ENCODE peak calls at places on chromosomes 2 and 18, in ten cellular contexts. One of them, this sample, is unnamed.

GRCh38 chr18:64082513-64082912 is 66.4 kb downstream of the LINC00305 start:
- DNase-seq in ACHN: no peak
- DNase-seq in AG08396: no peak
- DNase-seq in GM12891: no peak
- DNase-seq in effector memory CD8-positive, alpha-beta T cell: no peak
- DNase-seq in mucosa of descending colon: no peak
- DNase-seq in DMS153: no peak
- DNase-seq in ELR: no peak
- DNase-seq in stimulated activated CD4-positive, alpha-beta T cell treated with anti-CD3 and anti-CD28 coated beads, Interleukin-2, amount 100 ng/mL, for 24 hours: no peak
- DNase-seq in stimulated activated CD8-positive, alpha-beta memory T cell treated with anti-CD3 and anti-CD28 coated beads, Interleukin-7, amount 100 ng/mL, for 24 hours: no peak
- DNase-seq in this sample: no peak

GRCh38 chr2:20633794-20634259 is 17.1 kb downstream of the HS1BP3 start:
- DNase-seq in ACHN: no peak
- DNase-seq in AG08396: no peak
- DNase-seq in GM12891: no peak
- DNase-seq in effector memory CD8-positive, alpha-beta T cell: no peak
- DNase-seq in mucosa of descending colon: peak; percentile 87
- DNase-seq in DMS153: peak; percentile 65
- DNase-seq in ELR: no peak
- DNase-seq in stimulated activated CD4-positive, alpha-beta T cell treated with anti-CD3 and anti-CD28 coated beads, Interleukin-2, amount 100 ng/mL, for 24 hours: no peak
- DNase-seq in stimulated activated CD8-positive, alpha-beta memory T cell treated with anti-CD3 and anti-CD28 coated beads, Interleukin-7, amount 100 ng/mL, for 24 hours: no peak
- DNase-seq in this sample: no peak

GRCh38 chr2:67515021-67515420 is 117.9 kb downstream of the ETAA1 start:
- DNase-seq in ACHN: no peak
- DNase-seq in AG08396: no peak
- DNase-seq in GM12891: no peak
- DNase-seq in effector memory CD8-positive, alpha-beta T cell: no peak
- DNase-seq in mucosa of descending colon: no peak
- DNase-seq in DMS153: no peak
- DNase-seq in ELR: no peak
- DNase-seq in stimulated activated CD4-positive, alpha-beta T cell treated with anti-CD3 and anti-CD28 coated beads, Interleukin-2, amount 100 ng/mL, for 24 hours: no peak
- DNase-seq in stimulated activated CD8-positive, alpha-beta memory T cell treated with anti-CD3 and anti-CD28 coated beads, Interleukin-7, amount 100 ng/mL, for 24 hours: no peak
- DNase-seq in this sample: no peak

GRCh38 chr2:175227382-175227781 is 45.9 kb upstream of the ATP5MC3 start:
- DNase-seq in ACHN: no peak
- DNase-seq in AG08396: no peak
- DNase-seq in GM12891: no peak
- DNase-seq in effector memory CD8-positive, alpha-beta T cell: no peak
- DNase-seq in mucosa of descending colon: no peak
- DNase-seq in DMS153: no peak
- DNase-seq in ELR: peak; percentile 27
- DNase-seq in stimulated activated CD4-positive, alpha-beta T cell treated with anti-CD3 and anti-CD28 coated beads, Interleukin-2, amount 100 ng/mL, for 24 hours: no peak
- DNase-seq in stimulated activated CD8-positive, alpha-beta memory T cell treated with anti-CD3 and anti-CD28 coated beads, Interleukin-7, amount 100 ng/mL, for 24 hours: no peak
- DNase-seq in this sample: no peak

GRCh38 chr18:31719363-31720006 is 35.1 kb upstream of the B4GALT6 start:
- DNase-seq in ACHN: no peak
- DNase-seq in AG08396: no peak
- DNase-seq in GM12891: no peak
- DNase-seq in effector memory CD8-positive, alpha-beta T cell: no peak
- DNase-seq in mucosa of descending colon: no peak
- DNase-seq in DMS153: no peak
- DNase-seq in ELR: no peak
- DNase-seq in stimulated activated CD4-positive, alpha-beta T cell treated with anti-CD3 and anti-CD28 coated beads, Interleukin-2, amount 100 ng/mL, for 24 hours: no peak
- DNase-seq in stimulated activated CD8-positive, alpha-beta memory T cell treated with anti-CD3 and anti-CD28 coated beads, Interleukin-7, amount 100 ng/mL, for 24 hours: no peak
- DNase-seq in this sample: no peak

GRCh38 chr2:116117845-116118244 is 1675.4 kb downstream of the DPP10 start:
- DNase-seq in ACHN: no peak
- DNase-seq in AG08396: no peak
- DNase-seq in GM12891: no peak
- DNase-seq in effector memory CD8-positive, alpha-beta T cell: no peak
- DNase-seq in mucosa of descending colon: no peak
- DNase-seq in DMS153: no peak
- DNase-seq in ELR: no peak
- DNase-seq in stimulated activated CD4-positive, alpha-beta T cell treated with anti-CD3 and anti-CD28 coated beads, Interleukin-2, amount 100 ng/mL, for 24 hours: no peak
- DNase-seq in stimulated activated CD8-positive, alpha-beta memory T cell treated with anti-CD3 and anti-CD28 coated beads, Interleukin-7, amount 100 ng/mL, for 24 hours: no peak
- DNase-seq in this sample: no peak

GRCh38 chr2:211766689-211767088 is 771.9 kb downstream of the ERBB4 start:
- DNase-seq in ACHN: no peak
- DNase-seq in AG08396: no peak
- DNase-seq in GM12891: no peak
- DNase-seq in effector memory CD8-positive, alpha-beta T cell: no peak
- DNase-seq in mucosa of descending colon: peak; percentile 46
- DNase-seq in DMS153: peak; percentile 32
- DNase-seq in ELR: no peak
- DNase-seq in stimulated activated CD4-positive, alpha-beta T cell treated with anti-CD3 and anti-CD28 coated beads, Interleukin-2, amount 100 ng/mL, for 24 hours: no peak
- DNase-seq in stimulated activated CD8-positive, alpha-beta memory T cell treated with anti-CD3 and anti-CD28 coated beads, Interleukin-7, amount 100 ng/mL, for 24 hours: no peak
- DNase-seq in this sample: no peak

GRCh38 chr2:150589760-150590159 is 102.3 kb upstream of the RND3 start:
- DNase-seq in ACHN: no peak
- DNase-seq in AG08396: no peak
- DNase-seq in GM12891: no peak
- DNase-seq in effector memory CD8-positive, alpha-beta T cell: no peak
- DNase-seq in mucosa of descending colon: no peak
- DNase-seq in DMS153: no peak
- DNase-seq in ELR: no peak
- DNase-seq in stimulated activated CD4-positive, alpha-beta T cell treated with anti-CD3 and anti-CD28 coated beads, Interleukin-2, amount 100 ng/mL, for 24 hours: no peak
- DNase-seq in stimulated activated CD8-positive, alpha-beta memory T cell treated with anti-CD3 and anti-CD28 coated beads, Interleukin-7, amount 100 ng/mL, for 24 hours: no peak
- DNase-seq in this sample: no peak

GRCh38 chr2:65343381-65343780 is 89.0 kb downstream of the SPRED2 start:
- DNase-seq in ACHN: no peak
- DNase-seq in AG08396: no peak
- DNase-seq in GM12891: no peak
- DNase-seq in effector memory CD8-positive, alpha-beta T cell: no peak
- DNase-seq in mucosa of descending colon: no peak
- DNase-seq in DMS153: no peak
- DNase-seq in ELR: no peak
- DNase-seq in stimulated activated CD4-positive, alpha-beta T cell treated with anti-CD3 and anti-CD28 coated beads, Interleukin-2, amount 100 ng/mL, for 24 hours: no peak
- DNase-seq in stimulated activated CD8-positive, alpha-beta memory T cell treated with anti-CD3 and anti-CD28 coated beads, Interleukin-7, amount 100 ng/mL, for 24 hours: no peak
- DNase-seq in this sample: no peak

GRCh38 chr2:181176540-181176939 is 196.1 kb downstream of the UBE2E3 start:
- DNase-seq in ACHN: no peak
- DNase-seq in AG08396: no peak
- DNase-seq in GM12891: no peak
- DNase-seq in effector memory CD8-positive, alpha-beta T cell: no peak
- DNase-seq in mucosa of descending colon: no peak
- DNase-seq in DMS153: no peak
- DNase-seq in ELR: no peak
- DNase-seq in stimulated activated CD4-positive, alpha-beta T cell treated with anti-CD3 and anti-CD28 coated beads, Interleukin-2, amount 100 ng/mL, for 24 hours: no peak
- DNase-seq in stimulated activated CD8-positive, alpha-beta memory T cell treated with anti-CD3 and anti-CD28 coated beads, Interleukin-7, amount 100 ng/mL, for 24 hours: no peak
- DNase-seq in this sample: no peak

GRCh38 chr2:199771948-199772692 is 78.9 kb downstream of the FTCDNL1 start:
- DNase-seq in ACHN: no peak
- DNase-seq in AG08396: no peak
- DNase-seq in GM12891: no peak
- DNase-seq in effector memory CD8-positive, alpha-beta T cell: no peak
- DNase-seq in mucosa of descending colon: no peak
- DNase-seq in DMS153: no peak
- DNase-seq in ELR: peak; percentile 23
- DNase-seq in stimulated activated CD4-positive, alpha-beta T cell treated with anti-CD3 and anti-CD28 coated beads, Interleukin-2, amount 100 ng/mL, for 24 hours: no peak
- DNase-seq in stimulated activated CD8-positive, alpha-beta memory T cell treated with anti-CD3 and anti-CD28 coated beads, Interleukin-7, amount 100 ng/mL, for 24 hours: no peak
- DNase-seq in this sample: no peak

GRCh38 chr2:180663016-180663471 is 317.4 kb upstream of the UBE2E3 start:
- DNase-seq in ACHN: peak; percentile 6
- DNase-seq in AG08396: no peak
- DNase-seq in GM12891: no peak
- DNase-seq in effector memory CD8-positive, alpha-beta T cell: no peak
- DNase-seq in mucosa of descending colon: no peak
- DNase-seq in DMS153: no peak
- DNase-seq in ELR: peak; percentile 6
- DNase-seq in stimulated activated CD4-positive, alpha-beta T cell treated with anti-CD3 and anti-CD28 coated beads, Interleukin-2, amount 100 ng/mL, for 24 hours: no peak
- DNase-seq in stimulated activated CD8-positive, alpha-beta memory T cell treated with anti-CD3 and anti-CD28 coated beads, Interleukin-7, amount 100 ng/mL, for 24 hours: no peak
- DNase-seq in this sample: no peak

GRCh38 chr2:134284119-134284670 is 30.3 kb downstream of the MGAT5 start:
- DNase-seq in ACHN: no peak
- DNase-seq in AG08396: peak; percentile 17
- DNase-seq in GM12891: no peak
- DNase-seq in effector memory CD8-positive, alpha-beta T cell: no peak
- DNase-seq in mucosa of descending colon: no peak
- DNase-seq in DMS153: no peak
- DNase-seq in ELR: no peak
- DNase-seq in stimulated activated CD4-positive, alpha-beta T cell treated with anti-CD3 and anti-CD28 coated beads, Interleukin-2, amount 100 ng/mL, for 24 hours: no peak
- DNase-seq in stimulated activated CD8-positive, alpha-beta memory T cell treated with anti-CD3 and anti-CD28 coated beads, Interleukin-7, amount 100 ng/mL, for 24 hours: no peak
- DNase-seq in this sample: no peak

GRCh38 chr2:240412975-240413812 is 22.3 kb upstream of the GPC1 start:
- DNase-seq in ACHN: no peak
- DNase-seq in AG08396: no peak
- DNase-seq in GM12891: no peak
- DNase-seq in effector memory CD8-positive, alpha-beta T cell: no peak
- DNase-seq in mucosa of descending colon: no peak
- DNase-seq in DMS153: no peak
- DNase-seq in ELR: no peak
- DNase-seq in stimulated activated CD4-positive, alpha-beta T cell treated with anti-CD3 and anti-CD28 coated beads, Interleukin-2, amount 100 ng/mL, for 24 hours: no peak
- DNase-seq in stimulated activated CD8-positive, alpha-beta memory T cell treated with anti-CD3 and anti-CD28 coated beads, Interleukin-7, amount 100 ng/mL, for 24 hours: no peak
- DNase-seq in this sample: no peak

GRCh38 chr2:111160758-111161157 is 40.0 kb downstream of the BCL2L11 start:
- DNase-seq in ACHN: peak; percentile 56
- DNase-seq in AG08396: peak; percentile 81
- DNase-seq in GM12891: no peak
- DNase-seq in effector memory CD8-positive, alpha-beta T cell: no peak
- DNase-seq in mucosa of descending colon: no peak
- DNase-seq in DMS153: no peak
- DNase-seq in ELR: peak; percentile 92
- DNase-seq in stimulated activated CD4-positive, alpha-beta T cell treated with anti-CD3 and anti-CD28 coated beads, Interleukin-2, amount 100 ng/mL, for 24 hours: no peak
- DNase-seq in stimulated activated CD8-positive, alpha-beta memory T cell treated with anti-CD3 and anti-CD28 coated beads, Interleukin-7, amount 100 ng/mL, for 24 hours: no peak
- DNase-seq in this sample: no peak

GRCh38 chr2:9108210-9108967 is 98.2 kb upstream of the ASAP2 start:
- DNase-seq in ACHN: no peak
- DNase-seq in AG08396: no peak
- DNase-seq in GM12891: no peak
- DNase-seq in effector memory CD8-positive, alpha-beta T cell: no peak
- DNase-seq in mucosa of descending colon: no peak
- DNase-seq in DMS153: peak; percentile 69
- DNase-seq in ELR: no peak
- DNase-seq in stimulated activated CD4-positive, alpha-beta T cell treated with anti-CD3 and anti-CD28 coated beads, Interleukin-2, amount 100 ng/mL, for 24 hours: no peak
- DNase-seq in stimulated activated CD8-positive, alpha-beta memory T cell treated with anti-CD3 and anti-CD28 coated beads, Interleukin-7, amount 100 ng/mL, for 24 hours: no peak
- DNase-seq in this sample: no peak

GRCh38 chr2:26696352-26696816 is 3.9 kb downstream of the KCNK3 start:
- DNase-seq in ACHN: peak; percentile 99
- DNase-seq in AG08396: peak; percentile 84
- DNase-seq in GM12891: no peak
- DNase-seq in effector memory CD8-positive, alpha-beta T cell: no peak
- DNase-seq in mucosa of descending colon: no peak
- DNase-seq in DMS153: no peak
- DNase-seq in ELR: peak; percentile 99
- DNase-seq in stimulated activated CD4-positive, alpha-beta T cell treated with anti-CD3 and anti-CD28 coated beads, Interleukin-2, amount 100 ng/mL, for 24 hours: no peak
- DNase-seq in stimulated activated CD8-positive, alpha-beta memory T cell treated with anti-CD3 and anti-CD28 coated beads, Interleukin-7, amount 100 ng/mL, for 24 hours: no peak
- DNase-seq in this sample: no peak

GRCh38 chr2:71690231-71690834 is 237.0 kb downstream of the DYSF start:
- DNase-seq in ACHN: no peak
- DNase-seq in AG08396: no peak
- DNase-seq in GM12891: no peak
- DNase-seq in effector memory CD8-positive, alpha-beta T cell: no peak
- DNase-seq in mucosa of descending colon: no peak
- DNase-seq in DMS153: no peak
- DNase-seq in ELR: no peak
- DNase-seq in stimulated activated CD4-positive, alpha-beta T cell treated with anti-CD3 and anti-CD28 coated beads, Interleukin-2, amount 100 ng/mL, for 24 hours: no peak
- DNase-seq in stimulated activated CD8-positive, alpha-beta memory T cell treated with anti-CD3 and anti-CD28 coated beads, Interleukin-7, amount 100 ng/mL, for 24 hours: no peak
- DNase-seq in this sample: no peak

GRCh38 chr2:199228887-199229819 is 228.6 kb downstream of the SATB2 start:
- DNase-seq in ACHN: peak; percentile 86
- DNase-seq in AG08396: peak; percentile 81
- DNase-seq in GM12891: no peak
- DNase-seq in effector memory CD8-positive, alpha-beta T cell: no peak
- DNase-seq in mucosa of descending colon: no peak
- DNase-seq in DMS153: no peak
- DNase-seq in ELR: peak; percentile 99
- DNase-seq in stimulated activated CD4-positive, alpha-beta T cell treated with anti-CD3 and anti-CD28 coated beads, Interleukin-2, amount 100 ng/mL, for 24 hours: peak; percentile 12
- DNase-seq in stimulated activated CD8-positive, alpha-beta memory T cell treated with anti-CD3 and anti-CD28 coated beads, Interleukin-7, amount 100 ng/mL, for 24 hours: no peak
- DNase-seq in this sample: no peak

GRCh38 chr18:56248613-56249235 is 389.7 kb downstream of the TXNL1 start:
- DNase-seq in ACHN: no peak
- DNase-seq in AG08396: no peak
- DNase-seq in GM12891: peak; percentile 23
- DNase-seq in effector memory CD8-positive, alpha-beta T cell: no peak
- DNase-seq in mucosa of descending colon: no peak
- DNase-seq in DMS153: no peak
- DNase-seq in ELR: no peak
- DNase-seq in stimulated activated CD4-positive, alpha-beta T cell treated with anti-CD3 and anti-CD28 coated beads, Interleukin-2, amount 100 ng/mL, for 24 hours: no peak
- DNase-seq in stimulated activated CD8-positive, alpha-beta memory T cell treated with anti-CD3 and anti-CD28 coated beads, Interleukin-7, amount 100 ng/mL, for 24 hours: no peak
- DNase-seq in this sample: no peak

GRCh38 chr2:18752667-18753422 is 163.5 kb upstream of the NT5C1B start:
- DNase-seq in ACHN: no peak
- DNase-seq in AG08396: no peak
- DNase-seq in GM12891: no peak
- DNase-seq in effector memory CD8-positive, alpha-beta T cell: no peak
- DNase-seq in mucosa of descending colon: no peak
- DNase-seq in DMS153: peak; percentile 77
- DNase-seq in ELR: peak; percentile 43
- DNase-seq in stimulated activated CD4-positive, alpha-beta T cell treated with anti-CD3 and anti-CD28 coated beads, Interleukin-2, amount 100 ng/mL, for 24 hours: no peak
- DNase-seq in stimulated activated CD8-positive, alpha-beta memory T cell treated with anti-CD3 and anti-CD28 coated beads, Interleukin-7, amount 100 ng/mL, for 24 hours: no peak
- DNase-seq in this sample: no peak

GRCh38 chr2:112958428-112959108 is 19.2 kb upstream of the IL36G start:
- DNase-seq in ACHN: peak; percentile 58
- DNase-seq in AG08396: peak; percentile 66
- DNase-seq in GM12891: peak; percentile 20
- DNase-seq in effector memory CD8-positive, alpha-beta T cell: peak; percentile 21
- DNase-seq in mucosa of descending colon: no peak
- DNase-seq in DMS153: peak; percentile 25
- DNase-seq in ELR: peak; percentile 77
- DNase-seq in stimulated activated CD4-positive, alpha-beta T cell treated with anti-CD3 and anti-CD28 coated beads, Interleukin-2, amount 100 ng/mL, for 24 hours: peak; percentile 14
- DNase-seq in stimulated activated CD8-positive, alpha-beta memory T cell treated with anti-CD3 and anti-CD28 coated beads, Interleukin-7, amount 100 ng/mL, for 24 hours: no peak
- DNase-seq in this sample: no peak

GRCh38 chr2:85506768-85507181 is 32.2 kb upstream of the MAT2A start:
- DNase-seq in ACHN: no peak
- DNase-seq in AG08396: no peak
- DNase-seq in GM12891: no peak
- DNase-seq in effector memory CD8-positive, alpha-beta T cell: no peak
- DNase-seq in mucosa of descending colon: no peak
- DNase-seq in DMS153: no peak
- DNase-seq in ELR: no peak
- DNase-seq in stimulated activated CD4-positive, alpha-beta T cell treated with anti-CD3 and anti-CD28 coated beads, Interleukin-2, amount 100 ng/mL, for 24 hours: no peak
- DNase-seq in stimulated activated CD8-positive, alpha-beta memory T cell treated with anti-CD3 and anti-CD28 coated beads, Interleukin-7, amount 100 ng/mL, for 24 hours: no peak
- DNase-seq in this sample: no peak

GRCh38 chr18:77136076-77136718 is 3.6 kb upstream of the MBP start:
- DNase-seq in ACHN: no peak
- DNase-seq in AG08396: no peak
- DNase-seq in GM12891: no peak
- DNase-seq in effector memory CD8-positive, alpha-beta T cell: no peak
- DNase-seq in mucosa of descending colon: no peak
- DNase-seq in DMS153: no peak
- DNase-seq in ELR: no peak
- DNase-seq in stimulated activated CD4-positive, alpha-beta T cell treated with anti-CD3 and anti-CD28 coated beads, Interleukin-2, amount 100 ng/mL, for 24 hours: no peak
- DNase-seq in stimulated activated CD8-positive, alpha-beta memory T cell treated with anti-CD3 and anti-CD28 coated beads, Interleukin-7, amount 100 ng/mL, for 24 hours: no peak
- DNase-seq in this sample: no peak

GRCh38 chr2:178397002-178397605 is 53.9 kb downstream of the PRKRA start:
- DNase-seq in ACHN: peak; percentile 63
- DNase-seq in AG08396: no peak
- DNase-seq in GM12891: no peak
- DNase-seq in effector memory CD8-positive, alpha-beta T cell: no peak
- DNase-seq in mucosa of descending colon: no peak
- DNase-seq in DMS153: peak; percentile 25
- DNase-seq in ELR: peak; percentile 69
- DNase-seq in stimulated activated CD4-positive, alpha-beta T cell treated with anti-CD3 and anti-CD28 coated beads, Interleukin-2, amount 100 ng/mL, for 24 hours: no peak
- DNase-seq in stimulated activated CD8-positive, alpha-beta memory T cell treated with anti-CD3 and anti-CD28 coated beads, Interleukin-7, amount 100 ng/mL, for 24 hours: no peak
- DNase-seq in this sample: no peak

GRCh38 chr2:222903234-222904220 is 42.7 kb downstream of the ACSL3 start:
- DNase-seq in ACHN: peak; percentile 89
- DNase-seq in AG08396: no peak
- DNase-seq in GM12891: peak; percentile 16
- DNase-seq in effector memory CD8-positive, alpha-beta T cell: peak; percentile 9
- DNase-seq in mucosa of descending colon: no peak
- DNase-seq in DMS153: peak; percentile 3
- DNase-seq in ELR: peak; percentile 76
- DNase-seq in stimulated activated CD4-positive, alpha-beta T cell treated with anti-CD3 and anti-CD28 coated beads, Interleukin-2, amount 100 ng/mL, for 24 hours: peak; percentile 6
- DNase-seq in stimulated activated CD8-positive, alpha-beta memory T cell treated with anti-CD3 and anti-CD28 coated beads, Interleukin-7, amount 100 ng/mL, for 24 hours: no peak
- DNase-seq in this sample: no peak

GRCh38 chr18:10135302-10135926 is 221.6 kb downstream of the VAPA start:
- DNase-seq in ACHN: no peak
- DNase-seq in AG08396: no peak
- DNase-seq in GM12891: no peak
- DNase-seq in effector memory CD8-positive, alpha-beta T cell: no peak
- DNase-seq in mucosa of descending colon: no peak
- DNase-seq in DMS153: no peak
- DNase-seq in ELR: no peak
- DNase-seq in stimulated activated CD4-positive, alpha-beta T cell treated with anti-CD3 and anti-CD28 coated beads, Interleukin-2, amount 100 ng/mL, for 24 hours: no peak
- DNase-seq in stimulated activated CD8-positive, alpha-beta memory T cell treated with anti-CD3 and anti-CD28 coated beads, Interleukin-7, amount 100 ng/mL, for 24 hours: no peak
- DNase-seq in this sample: no peak

GRCh38 chr2:101330253-101330921 is 21.9 kb upstream of the RNF149 start:
- DNase-seq in ACHN: no peak
- DNase-seq in AG08396: no peak
- DNase-seq in GM12891: no peak
- DNase-seq in effector memory CD8-positive, alpha-beta T cell: no peak
- DNase-seq in mucosa of descending colon: peak; percentile 81
- DNase-seq in DMS153: no peak
- DNase-seq in ELR: peak; percentile 44
- DNase-seq in stimulated activated CD4-positive, alpha-beta T cell treated with anti-CD3 and anti-CD28 coated beads, Interleukin-2, amount 100 ng/mL, for 24 hours: peak; percentile 57
- DNase-seq in stimulated activated CD8-positive, alpha-beta memory T cell treated with anti-CD3 and anti-CD28 coated beads, Interleukin-7, amount 100 ng/mL, for 24 hours: no peak
- DNase-seq in this sample: no peak